ENCODE peak calls at places on chromosomes 5 and 9, in seven cellular contexts. Y, B, C, J, D, Q and V are unnamed samples.

GRCh38 chr5:1963941-1964451 is 81.3 kb upstream of the IRX4 start:
- DNase-seq in J (no peak), D (no peak), Q (no peak), C (no peak), Y (no peak), B (no peak), V (no peak)

GRCh38 chr5:91301459-91301858 is 81.7 kb downstream of the ARRDC3 start:
- DNase-seq in D (peak; percentile 17), B (no peak), Y (no peak), Q (no peak), J (no peak), C (no peak), V (no peak)

GRCh38 chr5:151243127-151243526 is 9.9 kb upstream of the GM2A start:
- DNase-seq in Y (no peak), J (no peak), C (no peak), B (no peak), D (no peak), Q (no peak), V (no peak)

GRCh38 chr5:141567513-141568117 is 51.2 kb downstream of the DIAPH1 start:
- DNase-seq in D (peak; percentile 21), Q (no peak), B (no peak), Y (no peak), C (no peak), J (no peak), V (no peak)

GRCh38 chr5:52502591-52502990 is 285.1 kb upstream of the ITGA1 start:
- DNase-seq in Y (no peak), D (no peak), B (no peak), C (peak; percentile 31), J (no peak), Q (no peak), V (no peak)

GRCh38 chr5:7926296-7926695 is 57.3 kb downstream of the MTRR start:
- DNase-seq in D (peak; percentile 99), Q (no peak), J (no peak), B (no peak), C (no peak), Y (no peak), V (no peak)

GRCh38 chr9:19223724-19224123 is 6.8 kb upstream of the DENND4C start:
- DNase-seq in D (no peak), Y (no peak), Q (no peak), B (no peak), C (no peak), J (no peak), V (no peak)

GRCh38 chr9:121059998-121060636 is 10.0 kb upstream of the C5 start:
- DNase-seq in Y (peak; percentile 71), Q (peak; percentile 54), B (no peak), D (peak; percentile 50), C (no peak), J (no peak), V (peak; percentile 55)

GRCh38 chr5:61534481-61535267 is 202.6 kb downstream of the ZSWIM6 start:
- DNase-seq in Y (no peak), Q (peak; percentile 50), D (no peak), B (no peak), J (no peak), C (no peak), V (peak; percentile 23)

GRCh38 chr9:12955510-12956163 is 180.8 kb downstream of the LURAP1L start:
- DNase-seq in B (no peak), Y (no peak), Q (no peak), C (peak; percentile 18), J (peak; percentile 52), D (no peak), V (no peak)

GRCh38 chr9:93636172-93636661 is 59.8 kb downstream of the PHF2 start:
- DNase-seq in B (no peak), C (peak; percentile 5), D (no peak), Y (no peak), J (no peak), Q (no peak), V (no peak)

GRCh38 chr5:131466171-131466766 is 168.8 kb downstream of the RAPGEF6 start:
- DNase-seq in Y (no peak), Q (no peak), J (no peak), B (no peak), D (peak; percentile 66), C (no peak), V (no peak)

GRCh38 chr5:159463590-159464321 is 133.5 kb upstream of the IL12B start:
- DNase-seq in B (no peak), J (no peak), D (no peak), Y (peak; percentile 47), C (no peak), Q (no peak), V (no peak)

GRCh38 chr9:127106493-127106855 is 16.0 kb downstream of the ANGPTL2 start:
- DNase-seq in Q (no peak), D (no peak), B (no peak), Y (no peak), C (no peak), J (no peak), V (no peak)

GRCh38 chr5:111278824-111279504 is 54.8 kb downstream of the CAMK4 start:
- DNase-seq in D (no peak), J (peak; percentile 88), B (peak; percentile 52), Q (peak; percentile 58), C (peak; percentile 88), Y (peak; percentile 35), V (peak; percentile 56)

GRCh38 chr9:14433293-14433818 is 119.4 kb upstream of the NFIB start:
- DNase-seq in Q (no peak), C (no peak), Y (no peak), J (no peak), B (no peak), D (no peak), V (no peak)

GRCh38 chr9:33186457-33187168 is 19.5 kb upstream of the B4GALT1 start:
- DNase-seq in Q (peak; percentile 15), Y (no peak), B (no peak), C (no peak), J (no peak), D (no peak), V (no peak)

GRCh38 chr5:41524174-41524573 is 13.8 kb upstream of the PLCXD3 start:
- DNase-seq in C (no peak), Y (no peak), J (peak; percentile 19), B (no peak), Q (no peak), D (no peak), V (peak; percentile 12)

GRCh38 chr5:38803246-38803645 is 42.6 kb upstream of the OSMR start:
- DNase-seq in Y (no peak), C (no peak), B (no peak), J (no peak), D (no peak), Q (no peak), V (no peak)
- TF ChIP-seq CTCF in Y (no peak), C (no peak), B (no peak), J (no peak), D (no peak), Q (no peak), V (no peak)

DNA sequence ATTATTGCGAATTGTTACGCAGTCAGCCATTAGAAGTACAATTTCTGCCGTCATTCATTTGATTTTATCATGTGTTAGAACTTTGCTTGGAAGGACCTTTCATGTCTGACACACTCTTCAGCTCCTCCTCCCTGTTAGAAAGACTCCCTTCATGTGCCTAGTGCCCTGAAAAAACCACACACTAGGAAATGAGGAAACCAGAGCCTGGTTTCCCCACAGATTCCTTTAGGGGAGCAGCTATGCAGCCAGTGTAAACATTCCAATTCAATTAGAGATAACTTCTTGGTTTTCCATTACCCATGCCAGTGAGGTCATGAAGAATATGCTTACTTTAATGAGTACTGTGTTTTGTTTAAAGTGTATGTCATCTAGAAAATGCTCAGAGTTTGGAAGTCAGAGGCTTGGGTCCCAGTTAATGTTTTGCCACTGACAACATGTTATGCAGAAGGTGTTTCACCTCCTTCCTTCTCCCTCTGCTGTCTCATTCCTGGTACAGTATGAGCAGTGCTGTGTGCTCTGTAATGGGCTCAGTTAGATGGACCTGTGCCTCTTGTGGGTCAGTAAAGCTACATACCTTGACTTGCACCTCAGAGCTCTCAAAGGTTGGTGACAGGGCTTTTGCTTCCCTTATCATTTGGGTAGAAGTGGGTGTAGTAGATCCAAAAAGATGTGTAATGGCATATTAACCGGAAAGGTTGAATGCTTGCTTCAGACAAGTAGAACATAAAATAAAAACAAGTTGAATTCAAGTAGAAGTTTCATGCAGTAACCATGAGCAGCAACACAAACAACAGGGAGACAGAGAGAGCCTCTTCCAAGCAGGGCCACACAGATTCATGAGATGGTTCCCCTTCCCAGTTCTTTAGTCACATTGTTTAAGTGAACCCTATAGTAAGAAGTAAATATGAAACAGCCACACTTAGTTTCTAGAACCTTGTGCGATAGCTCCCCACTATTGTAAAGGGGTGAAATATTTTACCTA is 52.6 kb upstream of the TNFAIP8 start:
- DNase-seq in D (peak; percentile 98), J (no peak), Q (no peak), Y (peak; percentile 65), C (no peak), B (no peak), V (no peak)
- TF ChIP-seq CTCF in D (no peak), J (no peak), Q (no peak), Y (no peak), C (no peak), B (no peak), V (no peak)

DNA sequence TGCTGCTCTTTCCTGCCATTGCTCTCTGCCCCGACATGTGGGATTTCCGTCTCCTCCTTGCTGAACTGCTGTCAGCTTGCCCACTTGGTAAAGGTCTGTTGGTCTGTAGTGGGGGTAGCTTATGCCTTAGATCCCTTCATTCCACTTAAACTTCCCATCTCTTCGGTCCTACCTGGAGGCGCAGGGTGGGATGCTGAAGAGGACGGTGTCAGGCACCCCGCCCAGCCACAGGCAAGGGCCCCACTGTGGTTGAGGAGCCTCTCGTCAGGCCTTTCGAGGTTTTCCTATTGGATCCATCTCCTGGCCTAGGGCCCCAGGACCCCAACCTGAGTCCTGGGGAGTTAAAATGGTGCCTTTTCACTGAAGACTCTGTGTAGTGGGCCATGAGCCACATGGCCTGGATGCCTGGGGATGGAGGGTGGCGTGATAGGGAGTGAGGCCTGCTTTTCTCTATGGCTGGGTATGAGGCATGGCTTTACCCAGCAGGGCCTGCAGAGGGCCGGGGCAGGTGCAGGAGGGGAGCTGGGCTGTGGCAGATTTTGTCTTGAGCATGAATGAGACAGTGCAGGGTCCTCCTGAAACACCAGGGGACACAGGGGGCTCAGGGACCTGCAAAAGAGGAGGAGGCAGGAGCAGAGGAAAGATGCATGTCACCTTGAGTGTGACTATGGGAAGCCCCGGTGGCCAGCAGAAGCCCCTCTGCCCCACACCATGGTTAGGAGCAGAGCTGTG is 25.8 kb upstream of the RNF130 start:
- DNase-seq in D (no peak), J (no peak), Q (no peak), C (no peak), Y (no peak), B (no peak), V (no peak)
- TF ChIP-seq CTCF in D (no peak), J (no peak), Q (no peak), C (no peak), Y (no peak), B (no peak), V (no peak)

DNA sequence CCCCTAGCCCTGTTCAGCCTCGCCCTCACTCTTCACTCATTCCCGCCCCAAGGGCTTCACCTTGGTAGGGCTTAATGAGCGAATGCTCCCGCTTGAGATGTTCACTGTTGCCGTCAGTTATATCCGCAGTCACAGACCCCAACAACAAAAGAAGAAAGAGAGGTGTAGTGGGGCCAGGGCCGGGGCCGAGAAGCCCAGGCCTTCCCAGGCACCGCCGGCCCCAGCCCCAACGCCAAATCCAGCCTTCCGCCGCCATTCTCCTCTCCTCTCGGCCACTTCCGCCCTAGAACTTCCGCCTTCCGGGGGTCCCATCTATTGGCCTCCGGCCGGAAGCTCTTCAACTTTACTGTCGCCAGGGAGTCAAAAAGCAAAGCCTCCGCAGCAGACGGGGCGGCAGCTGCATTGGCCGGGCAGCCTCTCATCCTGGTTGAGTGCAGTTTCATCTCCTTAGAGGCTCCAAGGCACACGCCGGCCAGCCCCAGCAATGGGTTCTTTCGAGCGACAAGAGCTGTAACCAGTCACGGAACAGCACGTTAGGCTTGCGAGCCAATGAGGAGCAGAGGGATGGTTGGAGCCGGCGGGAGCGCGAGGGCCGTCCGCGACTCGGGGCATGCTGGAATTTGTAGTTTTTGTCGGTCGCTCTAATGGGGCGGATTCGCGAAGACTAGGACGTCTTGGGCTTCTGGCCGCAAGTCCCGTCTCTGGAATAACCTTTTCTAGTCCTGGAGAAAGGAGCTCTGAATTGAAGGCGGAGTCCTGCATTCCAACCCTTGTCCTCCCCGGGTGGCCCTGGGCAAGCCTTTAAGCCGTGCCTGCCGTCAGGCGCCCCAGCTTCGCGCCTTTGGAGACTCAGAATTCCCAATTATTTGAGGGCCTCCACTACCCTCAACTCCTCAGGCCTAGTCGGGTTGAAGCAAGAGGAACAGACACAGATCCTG is at the start of gene LMAN2:
- DNase-seq in C (peak; percentile 87), B (peak; percentile 89), J (peak; percentile 90), D (peak; percentile 95), Q (peak; percentile 94), Y (peak; percentile 94), V (peak; percentile 94)
- TF ChIP-seq CTCF in C (no peak), B (no peak), J (no peak), D (no peak), Q (no peak), Y (no peak), V (no peak)